ENCODE peak calls at places on chromosomes 16 and 17, in four cellular contexts. D is HepG2, R is K562, P is H1. T is an unnamed sample.

GRCh38 chr17:46958192-46958591 is 20.9 kb downstream of the RPRML start:
- DNase-seq in D (no peak), R (no peak), P (no peak), T (no peak)

GRCh38 chr17:78357177-78357586 is 2.7 kb downstream of the SOCS3 start:
- DNase-seq in D (no peak), R (no peak), P (no peak), T (no peak)

GRCh38 chr16:10333321-10334032 is 52.4 kb upstream of the ATF7IP2 start:
- DNase-seq in D (no peak), R (no peak), P (no peak), T (no peak)

GRCh38 chr17:78785663-78786057 is 3.6 kb upstream of the CYTH1 start:
- DNase-seq in D (peak; percentile 41), R (no peak), P (no peak), T (no peak)

GRCh38 chr16:55703003-55704001 is 47.5 kb downstream of the SLC6A2 start:
- DNase-seq in D (peak; percentile 74), R (peak; percentile 35), P (no peak), T (peak; percentile 54)

GRCh38 chr16:25771216-25771615 is 79.5 kb downstream of the HS3ST4 start:
- DNase-seq in D (no peak), R (no peak), P (no peak), T (no peak)

GRCh38 chr16:85652431-85653221 is 36.1 kb downstream of the GINS2 start:
- DNase-seq in D (peak; percentile 27), R (peak; percentile 84), P (no peak), T (no peak)

GRCh38 chr17:2688351-2689342 is 22.9 kb downstream of the CLUH start:
- DNase-seq in D (peak; percentile 19), R (peak; percentile 4), P (no peak), T (no peak)

GRCh38 chr17:48625502-48626201 is 506 bp downstream of the HOXB9 start:
- DNase-seq in D (no peak), R (peak; percentile 62), P (no peak), T (no peak)

GRCh38 chr16:69724981-69725479 is 1.3 kb downstream of the NQO1 start:
- DNase-seq in D (peak; percentile 26), R (no peak), P (no peak), T (no peak)

GRCh38 chr17:26782153-26782552 is 511.8 kb upstream of the WSB1 start:
- DNase-seq in D (no peak), R (no peak), P (no peak), T (no peak)
- TF ChIP-seq SIN3A in D (no peak), R (no peak), P (no peak), T (no peak)

DNA sequence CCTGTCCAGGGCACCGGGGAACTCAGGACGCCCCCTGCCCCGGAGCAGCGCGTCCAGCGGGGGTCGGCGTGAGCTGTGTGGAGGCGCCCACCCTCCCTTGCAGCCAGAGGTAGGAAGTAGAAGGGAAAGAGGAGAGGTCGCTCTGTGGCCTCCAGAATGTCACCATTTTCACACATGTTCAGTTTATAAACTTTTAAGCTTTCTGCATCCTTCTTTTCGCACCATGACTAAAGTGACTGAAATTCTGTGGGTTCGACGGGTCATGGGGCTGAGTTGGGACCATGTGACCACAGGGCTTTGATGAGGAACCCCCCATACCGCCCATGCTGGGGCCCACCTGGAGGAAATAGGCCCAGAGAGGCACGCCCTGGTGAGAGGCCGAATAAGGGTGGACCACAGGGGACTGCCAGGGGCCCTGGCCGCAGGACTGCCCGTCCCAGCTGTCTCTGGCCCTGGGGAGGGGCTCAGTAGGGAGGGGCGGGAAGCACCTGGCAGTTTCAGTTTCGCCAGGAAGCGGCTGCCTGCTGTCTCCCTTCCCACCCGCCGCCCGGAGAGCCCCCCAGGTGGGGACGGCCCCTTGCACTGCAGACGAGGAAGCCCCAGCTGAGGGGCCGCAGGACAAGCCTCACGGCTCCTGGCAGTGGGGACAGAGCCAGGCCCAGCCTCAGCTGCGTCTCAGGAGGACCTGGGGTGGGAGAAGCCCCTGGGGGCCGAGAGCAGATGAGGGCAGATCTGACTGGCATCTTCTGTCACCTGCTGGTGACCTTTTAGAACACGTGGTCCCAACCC is 9.0 kb downstream of the CBFA2T3 start:
- DNase-seq in D (no peak), R (no peak), P (no peak), T (no peak)
- TF ChIP-seq POLR2AphosphoS5 in D (no peak), R (no peak), P (no peak), T (no peak)

DNA sequence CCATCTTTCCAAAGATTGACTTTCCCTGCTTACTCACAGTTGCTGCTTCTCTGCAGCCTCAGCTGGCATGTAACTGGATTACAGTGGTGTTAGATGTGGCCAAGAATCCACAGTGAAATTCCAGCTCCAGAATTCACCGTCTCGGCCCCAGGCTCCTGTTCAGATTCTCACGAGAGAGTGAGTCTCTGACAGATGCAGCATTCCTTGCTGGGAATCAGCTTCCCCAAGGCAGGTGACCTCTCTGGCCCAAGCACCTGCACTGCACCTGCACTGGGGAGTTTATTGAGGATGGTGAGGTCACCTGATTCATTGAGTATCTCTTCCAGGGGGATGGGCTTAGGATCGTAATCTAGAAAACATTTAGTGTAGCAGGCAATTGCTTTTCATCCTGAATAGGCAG is 600.5 kb upstream of the RBFOX1 start:
- DNase-seq in D (no peak), R (no peak), P (no peak), T (no peak)
- TF ChIP-seq FOSL1 in D (no peak), R (no peak), P (no peak), T (no peak)

GRCh38 chr17:40290629-40291296 is 3.1 kb downstream of the CDC6 start:
- DNase-seq in D (peak; percentile 86), R (peak; percentile 35), P (no peak), T (peak; percentile 69)
- TF ChIP-seq SIN3A in D (no peak), R (no peak), P (no peak), T (no peak)

DNA sequence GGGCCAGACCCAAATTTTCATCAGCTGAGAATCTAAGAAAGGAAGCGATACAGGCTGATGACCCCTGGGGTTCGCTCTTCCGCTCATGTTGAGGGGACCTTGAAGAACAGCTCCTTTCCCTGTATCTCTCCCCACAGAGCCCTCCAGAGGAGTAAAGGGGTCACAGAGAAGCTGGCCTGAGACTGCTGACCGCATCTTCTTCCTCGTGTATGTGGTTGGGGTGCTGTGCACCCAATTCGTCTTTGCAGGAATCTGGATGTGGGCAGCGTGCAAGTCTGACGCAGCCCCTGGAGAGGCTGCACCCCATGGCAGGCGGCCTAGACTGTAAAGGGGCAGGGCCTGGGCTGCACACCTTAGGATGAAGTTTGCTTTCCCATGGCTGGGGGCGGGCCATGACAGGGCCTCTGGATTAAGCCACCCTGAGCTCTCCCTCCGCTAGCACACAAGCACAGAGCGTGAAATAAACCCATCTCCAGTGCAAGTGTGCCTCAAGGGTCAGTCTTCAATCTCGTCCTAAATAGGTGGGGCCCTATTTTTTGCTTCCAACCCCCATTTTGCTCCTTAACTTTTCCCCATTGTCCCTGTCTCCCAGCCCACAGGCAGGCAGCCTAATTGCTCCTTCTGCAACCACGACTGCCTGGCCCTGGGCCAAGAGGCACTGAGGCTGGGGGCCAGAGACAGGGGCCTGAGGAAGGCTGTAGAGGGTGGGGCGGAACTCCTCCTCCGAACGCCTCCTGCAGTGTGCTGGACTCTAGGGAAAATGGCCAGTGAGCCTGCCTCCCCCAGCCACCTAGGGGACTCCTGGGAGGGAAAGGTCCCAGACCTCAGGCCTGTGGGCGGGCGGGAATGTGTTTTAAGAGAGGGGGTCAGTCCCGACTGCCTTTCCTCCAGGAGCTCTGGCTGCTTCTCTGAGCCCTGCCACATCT is 3.6 kb downstream of the ZACN start:
- DNase-seq in D (no peak), R (no peak), P (no peak), T (no peak)
- TF ChIP-seq POLR2AphosphoS5 in D (no peak), R (no peak), P (no peak), T (no peak)

GRCh38 chr17:29918922-29919856 is 10.8 kb downstream of the SSH2 start:
- DNase-seq in D (no peak), R (no peak), P (no peak), T (no peak)

GRCh38 chr17:29914819-29915537 is 15.1 kb downstream of the SSH2 start:
- DNase-seq in D (no peak), R (no peak), P (no peak), T (no peak)

GRCh38 chr17:29918016-29918415 is 12.0 kb downstream of the SSH2 start:
- DNase-seq in D (no peak), R (no peak), P (no peak), T (no peak)
- TF ChIP-seq FOSL1 in D (no peak), R (no peak), P (no peak), T (no peak)